ENCODE peak calls at places on chromosome 18, in four cellular contexts. G is H7; E is stimulated activated CD8-positive, alpha-beta memory T cell treated with anti-CD3 and anti-CD28 coated beads, Interleukin-15, amount 100 ng/mL, for 24 hours; P is NCI-H2081. Q is an unnamed sample.

GRCh38 chr18:9177047-9177446 is 40.5 kb downstream of the ANKRD12 start:
- DNase-seq in G (no peak), E (no peak), P (no peak), Q (no peak)

GRCh38 chr18:23209031-23209430 is 73.7 kb downstream of the CABLES1 start:
- DNase-seq in G (no peak), E (no peak), P (no peak), Q (no peak)

GRCh38 chr18:55351980-55352714 is 235.8 kb downstream of the TCF4 start:
- DNase-seq in G (no peak), E (no peak), P (no peak), Q (no peak)

GRCh38 chr18:23619388-23619873 is 33.1 kb upstream of the NPC1 start:
- DNase-seq in G (no peak), E (no peak), P (no peak), Q (no peak)

GRCh38 chr18:45745817-45746461 is 22.0 kb downstream of the SLC14A1 start:
- DNase-seq in G (no peak), E (no peak), P (no peak), Q (no peak)

GRCh38 chr18:31685097-31686082 is 1.0 kb upstream of the B4GALT6 start:
- DNase-seq in G (peak; percentile 94), E (peak; percentile 19), P (peak; percentile 86), Q (peak; percentile 72)

GRCh38 chr18:40365526-40365925 is 1589.5 kb upstream of the PIK3C3 start:
- DNase-seq in G (no peak), E (no peak), P (no peak), Q (no peak)

GRCh38 chr18:65725421-65726050 is 25.3 kb upstream of the CDH7 start:
- DNase-seq in G (peak; percentile 7), E (no peak), P (peak; percentile 61), Q (peak; percentile 75)

GRCh38 chr18:10013621-10014543 is 100.1 kb downstream of the VAPA start:
- DNase-seq in G (no peak), E (no peak), P (no peak), Q (no peak)

GRCh38 chr18:45254683-45255082 is 360.6 kb upstream of the SLC14A2 start:
- DNase-seq in G (no peak), E (no peak), P (no peak), Q (no peak)

GRCh38 chr18:6537468-6537867 is 122.8 kb upstream of the L3MBTL4 start:
- DNase-seq in G (no peak), E (no peak), P (no peak), Q (no peak)

GRCh38 chr18:13660510-13660909 is 65.8 kb downstream of the FAM210A start:
- DNase-seq in G (no peak), E (no peak), P (no peak), Q (no peak)

GRCh38 chr18:47150029-47150823 is at the start of gene HDHD2:
- DNase-seq in G (peak; percentile 91), E (peak; percentile 64), P (peak; percentile 77), Q (peak; percentile 61)

GRCh38 chr18:35933982-35934381 is 38.5 kb upstream of the RMP24 start:
- DNase-seq in G (no peak), E (no peak), P (no peak), Q (no peak)

GRCh38 chr18:78582131-78582789 is 397.4 kb upstream of the SALL3 start:
- DNase-seq in G (no peak), E (no peak), P (no peak), Q (no peak)

GRCh38 chr18:4352746-4353522 is 102.2 kb downstream of the DLGAP1 start:
- DNase-seq in G (no peak), E (no peak), P (no peak), Q (no peak)

Q was measured in NCI-H748 treated with DMSO at 0.1 percent for 48 hours.